ENCODE peak calls at places on chromosomes 12 and 14, in ten cellular contexts. One of them, this sample, is unnamed.

GRCh38 chr14:70177092-70177491 is 11.7 kb downstream of the SLC8A3 start:
- DNase-seq in cardiac fibroblast: no peak
- DNase-seq in MM.1S: no peak
- DNase-seq in heart left ventricle: no peak
- DNase-seq in spleen: no peak
- DNase-seq in GM06990: no peak
- DNase-seq in heart right ventricle: no peak
- DNase-seq in cardiac muscle cell: no peak
- DNase-seq in kidney: no peak
- DNase-seq in astrocyte of the cerebellum: no peak
- DNase-seq in this sample: no peak

GRCh38 chr14:61132336-61132735 is 148.8 kb downstream of the TMEM30B start:
- DNase-seq in heart right ventricle: no peak
- DNase-seq in cardiac muscle cell: no peak
- DNase-seq in heart left ventricle: no peak
- DNase-seq in cardiac fibroblast: peak; percentile 21
- DNase-seq in astrocyte of the cerebellum: no peak
- DNase-seq in MM.1S: no peak
- DNase-seq in spleen: no peak
- DNase-seq in kidney: no peak
- DNase-seq in GM06990: no peak
- DNase-seq in this sample: no peak

GRCh38 chr12:55718020-55718419 is 2.2 kb upstream of the RDH5 start:
- DNase-seq in MM.1S: no peak
- DNase-seq in GM06990: no peak
- DNase-seq in kidney: no peak
- DNase-seq in cardiac muscle cell: peak; percentile 47
- DNase-seq in spleen: peak; percentile 60
- DNase-seq in astrocyte of the cerebellum: no peak
- DNase-seq in cardiac fibroblast: peak; percentile 43
- DNase-seq in heart right ventricle: no peak
- DNase-seq in heart left ventricle: peak; percentile 21
- DNase-seq in this sample: no peak

GRCh38 chr14:66884149-66884548 is 305.1 kb upstream of the GARIN2 start:
- DNase-seq in heart right ventricle: no peak
- DNase-seq in astrocyte of the cerebellum: no peak
- DNase-seq in GM06990: no peak
- DNase-seq in kidney: no peak
- DNase-seq in spleen: no peak
- DNase-seq in heart left ventricle: no peak
- DNase-seq in cardiac fibroblast: no peak
- DNase-seq in MM.1S: no peak
- DNase-seq in cardiac muscle cell: no peak
- DNase-seq in this sample: no peak

GRCh38 chr12:58420496-58420895 is 479.1 kb downstream of the ATP23 start:
- DNase-seq in spleen: no peak
- DNase-seq in cardiac fibroblast: peak; percentile 31
- DNase-seq in heart right ventricle: no peak
- DNase-seq in GM06990: no peak
- DNase-seq in kidney: no peak
- DNase-seq in MM.1S: no peak
- DNase-seq in astrocyte of the cerebellum: peak; percentile 70
- DNase-seq in heart left ventricle: no peak
- DNase-seq in cardiac muscle cell: no peak
- DNase-seq in this sample: no peak

GRCh38 chr14:88016768-88017167 is 11.8 kb downstream of the GPR65 start:
- DNase-seq in astrocyte of the cerebellum: no peak
- DNase-seq in cardiac muscle cell: no peak
- DNase-seq in heart right ventricle: no peak
- DNase-seq in cardiac fibroblast: no peak
- DNase-seq in GM06990: no peak
- DNase-seq in MM.1S: no peak
- DNase-seq in spleen: no peak
- DNase-seq in kidney: no peak
- DNase-seq in heart left ventricle: no peak
- DNase-seq in this sample: no peak

GRCh38 chr14:55450124-55450523 is 9.7 kb upstream of the TBPL2 start:
- DNase-seq in spleen: no peak
- DNase-seq in heart right ventricle: no peak
- DNase-seq in GM06990: no peak
- DNase-seq in MM.1S: no peak
- DNase-seq in heart left ventricle: no peak
- DNase-seq in kidney: no peak
- DNase-seq in cardiac muscle cell: no peak
- DNase-seq in cardiac fibroblast: no peak
- DNase-seq in astrocyte of the cerebellum: no peak
- DNase-seq in this sample: no peak

GRCh38 chr12:106801830-106802561 is 27.5 kb downstream of the RIC8B start:
- DNase-seq in spleen: no peak
- DNase-seq in GM06990: no peak
- DNase-seq in astrocyte of the cerebellum: no peak
- DNase-seq in heart left ventricle: no peak
- DNase-seq in heart right ventricle: no peak
- DNase-seq in kidney: no peak
- DNase-seq in cardiac fibroblast: no peak
- DNase-seq in MM.1S: no peak
- DNase-seq in cardiac muscle cell: no peak
- DNase-seq in this sample: no peak

GRCh38 chr14:88168498-88169165 is 154.4 kb downstream of the KCNK10 start:
- DNase-seq in MM.1S: peak; percentile 38
- DNase-seq in heart left ventricle: no peak
- DNase-seq in astrocyte of the cerebellum: no peak
- DNase-seq in heart right ventricle: no peak
- DNase-seq in cardiac fibroblast: peak; percentile 56
- DNase-seq in cardiac muscle cell: peak; percentile 61
- DNase-seq in kidney: no peak
- DNase-seq in spleen: peak; percentile 75
- DNase-seq in GM06990: no peak
- DNase-seq in this sample: peak; percentile 67

GRCh38 chr14:20631821-20632389 is 9.6 kb downstream of the OR6S1 start:
- DNase-seq in cardiac muscle cell: peak; percentile 80
- DNase-seq in heart right ventricle: peak; percentile 65
- DNase-seq in astrocyte of the cerebellum: no peak
- DNase-seq in MM.1S: no peak
- DNase-seq in spleen: peak; percentile 80
- DNase-seq in GM06990: peak; percentile 42
- DNase-seq in cardiac fibroblast: peak; percentile 72
- DNase-seq in heart left ventricle: peak; percentile 83
- DNase-seq in kidney: peak; percentile 83
- DNase-seq in this sample: peak; percentile 47

GRCh38 chr12:50922820-50923219 is 29.5 kb upstream of the HIGD1C start:
- DNase-seq in heart right ventricle: no peak
- DNase-seq in kidney: no peak
- DNase-seq in spleen: no peak
- DNase-seq in cardiac fibroblast: peak; percentile 76
- DNase-seq in cardiac muscle cell: peak; percentile 80
- DNase-seq in astrocyte of the cerebellum: no peak
- DNase-seq in MM.1S: no peak
- DNase-seq in heart left ventricle: no peak
- DNase-seq in GM06990: no peak
- DNase-seq in this sample: no peak

GRCh38 chr12:50923361-50924130 is 28.8 kb upstream of the HIGD1C start:
- DNase-seq in kidney: no peak
- DNase-seq in spleen: no peak
- DNase-seq in heart left ventricle: no peak
- DNase-seq in MM.1S: no peak
- DNase-seq in cardiac muscle cell: no peak
- DNase-seq in heart right ventricle: no peak
- DNase-seq in cardiac fibroblast: peak; percentile 36
- DNase-seq in astrocyte of the cerebellum: no peak
- DNase-seq in GM06990: no peak
- DNase-seq in this sample: no peak

GRCh38 chr12:50925342-50925651 is 27.0 kb upstream of the HIGD1C start:
- DNase-seq in heart left ventricle: no peak
- DNase-seq in cardiac fibroblast: no peak
- DNase-seq in kidney: peak; percentile 74
- DNase-seq in cardiac muscle cell: no peak
- DNase-seq in MM.1S: no peak
- DNase-seq in GM06990: no peak
- DNase-seq in astrocyte of the cerebellum: no peak
- DNase-seq in spleen: peak; percentile 75
- DNase-seq in heart right ventricle: no peak
- DNase-seq in this sample: peak; percentile 51

GRCh38 chr12:50924439-50925341 is 27.7 kb upstream of the HIGD1C start:
- DNase-seq in kidney: peak; percentile 93
- DNase-seq in cardiac muscle cell: peak; percentile 98
- DNase-seq in cardiac fibroblast: peak; percentile 98
- DNase-seq in astrocyte of the cerebellum: peak; percentile 94
- DNase-seq in MM.1S: peak; percentile 96
- DNase-seq in heart left ventricle: peak; percentile 95
- DNase-seq in GM06990: peak; percentile 57
- DNase-seq in heart right ventricle: peak; percentile 81
- DNase-seq in spleen: peak; percentile 83
- DNase-seq in this sample: peak; percentile 94

DNA sequence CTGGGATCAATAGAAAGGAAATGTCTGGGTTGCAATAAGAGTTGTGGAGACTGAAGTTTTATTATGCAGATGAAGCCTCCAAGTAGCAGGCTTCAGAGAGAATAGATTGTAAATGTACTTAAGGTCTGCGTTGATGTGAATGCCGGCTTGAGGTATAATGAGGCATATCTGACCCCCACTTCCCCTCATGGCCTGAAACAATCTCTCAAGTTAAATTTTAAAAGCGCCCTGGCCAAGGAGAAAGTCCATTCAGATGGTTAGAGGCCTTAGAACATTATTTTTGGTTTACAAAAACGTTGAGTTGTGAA is 28.3 kb upstream of the HIGD1C start:
- DNase-seq in kidney: no peak
- DNase-seq in MM.1S: no peak
- DNase-seq in cardiac muscle cell: no peak
- DNase-seq in spleen: no peak
- DNase-seq in GM06990: no peak
- DNase-seq in heart left ventricle: no peak
- DNase-seq in heart right ventricle: no peak
- DNase-seq in cardiac fibroblast: no peak
- DNase-seq in astrocyte of the cerebellum: no peak
- DNase-seq in this sample: no peak
- H3K4me3 ChIP-seq in kidney: peak overlapping the region; percentile 93
- H3K4me3 ChIP-seq in MM.1S: peak overlapping the region; percentile 35
- H3K4me3 ChIP-seq in cardiac muscle cell: peak overlapping the region; percentile 28
- H3K4me3 ChIP-seq in spleen: no peak overlapping the region
- H3K4me3 ChIP-seq in GM06990: no peak overlapping the region
- H3K4me3 ChIP-seq in heart left ventricle: peak overlapping the region; percentile 25
- H3K4me3 ChIP-seq in heart right ventricle: peak overlapping the region; percentile 78
- H3K4me3 ChIP-seq in cardiac fibroblast: peak overlapping the region; percentile 29
- H3K4me3 ChIP-seq in astrocyte of the cerebellum: peak overlapping the region; percentile 62
- H3K4me3 ChIP-seq in this sample: peak overlapping the region; percentile 44

DNA sequence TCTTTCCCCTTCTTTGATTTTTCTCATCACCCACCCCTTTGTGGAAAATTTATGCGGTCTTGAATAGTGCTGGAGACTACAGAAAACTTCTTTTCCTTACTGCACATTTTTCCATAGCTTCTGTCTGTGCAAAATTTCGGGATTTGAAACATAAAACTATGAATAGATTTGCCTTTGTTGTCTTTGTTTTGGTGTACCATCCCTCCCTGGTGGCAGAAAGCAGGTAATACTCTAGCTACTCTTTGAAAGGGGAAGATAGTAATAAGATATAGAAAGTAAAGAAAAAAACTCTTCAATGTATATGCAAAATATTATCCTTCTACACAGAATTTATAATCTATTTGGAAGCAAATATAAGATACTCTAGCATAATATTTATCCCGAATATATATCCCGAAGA is 79.1 kb upstream of the LMO3 start:
- DNase-seq in spleen: no peak
- DNase-seq in MM.1S: no peak
- DNase-seq in heart left ventricle: no peak
- DNase-seq in GM06990: no peak
- DNase-seq in cardiac fibroblast: peak; percentile 50
- DNase-seq in cardiac muscle cell: peak; percentile 40
- DNase-seq in astrocyte of the cerebellum: no peak
- DNase-seq in kidney: no peak
- DNase-seq in heart right ventricle: no peak
- DNase-seq in this sample: no peak
- TF ChIP-seq CTCF in spleen: no peak
- TF ChIP-seq CTCF in MM.1S: peak; percentile 36
- TF ChIP-seq CTCF in heart left ventricle: no peak
- TF ChIP-seq CTCF in GM06990: peak; percentile 44
- TF ChIP-seq CTCF in cardiac fibroblast: peak; percentile 49
- TF ChIP-seq CTCF in cardiac muscle cell: peak; percentile 53
- TF ChIP-seq CTCF in astrocyte of the cerebellum: peak; percentile 36
- TF ChIP-seq CTCF in kidney: no peak
- TF ChIP-seq CTCF in heart right ventricle: no peak
- TF ChIP-seq CTCF in this sample: peak; percentile 20

DNA sequence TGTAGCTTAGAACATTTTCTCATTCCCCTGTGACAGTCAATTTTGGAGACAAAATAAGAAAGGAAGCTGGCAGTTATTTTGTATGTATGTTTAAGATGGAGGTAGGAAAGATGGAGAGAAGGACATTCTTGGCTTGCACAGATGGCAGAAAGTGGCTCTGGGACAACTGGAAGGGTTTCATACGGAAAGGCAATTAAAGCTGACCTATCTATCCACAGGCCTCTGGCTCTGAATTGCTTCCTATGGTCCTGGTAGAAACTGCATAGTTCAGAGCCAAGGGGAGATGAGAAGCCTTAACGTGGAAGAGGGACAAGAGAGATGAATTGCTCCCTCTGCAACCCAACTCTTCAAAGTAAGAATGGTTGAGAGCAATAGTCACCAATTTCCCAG is 8.0 kb upstream of the NPFF start:
- DNase-seq in cardiac fibroblast: no peak
- DNase-seq in kidney: no peak
- DNase-seq in cardiac muscle cell: no peak
- DNase-seq in spleen: no peak
- DNase-seq in MM.1S: no peak
- DNase-seq in astrocyte of the cerebellum: no peak
- DNase-seq in GM06990: no peak
- DNase-seq in heart right ventricle: no peak
- DNase-seq in heart left ventricle: no peak
- DNase-seq in this sample: no peak
- H3K4me3 ChIP-seq in cardiac fibroblast: no peak overlapping the region
- H3K4me3 ChIP-seq in kidney: no peak overlapping the region
- H3K4me3 ChIP-seq in cardiac muscle cell: no peak overlapping the region
- H3K4me3 ChIP-seq in spleen: no peak overlapping the region
- H3K4me3 ChIP-seq in MM.1S: no peak overlapping the region
- H3K4me3 ChIP-seq in astrocyte of the cerebellum: no peak overlapping the region
- H3K4me3 ChIP-seq in GM06990: no peak overlapping the region
- H3K4me3 ChIP-seq in heart right ventricle: no peak overlapping the region
- H3K4me3 ChIP-seq in heart left ventricle: no peak overlapping the region
- H3K4me3 ChIP-seq in this sample: no peak overlapping the region

DNA sequence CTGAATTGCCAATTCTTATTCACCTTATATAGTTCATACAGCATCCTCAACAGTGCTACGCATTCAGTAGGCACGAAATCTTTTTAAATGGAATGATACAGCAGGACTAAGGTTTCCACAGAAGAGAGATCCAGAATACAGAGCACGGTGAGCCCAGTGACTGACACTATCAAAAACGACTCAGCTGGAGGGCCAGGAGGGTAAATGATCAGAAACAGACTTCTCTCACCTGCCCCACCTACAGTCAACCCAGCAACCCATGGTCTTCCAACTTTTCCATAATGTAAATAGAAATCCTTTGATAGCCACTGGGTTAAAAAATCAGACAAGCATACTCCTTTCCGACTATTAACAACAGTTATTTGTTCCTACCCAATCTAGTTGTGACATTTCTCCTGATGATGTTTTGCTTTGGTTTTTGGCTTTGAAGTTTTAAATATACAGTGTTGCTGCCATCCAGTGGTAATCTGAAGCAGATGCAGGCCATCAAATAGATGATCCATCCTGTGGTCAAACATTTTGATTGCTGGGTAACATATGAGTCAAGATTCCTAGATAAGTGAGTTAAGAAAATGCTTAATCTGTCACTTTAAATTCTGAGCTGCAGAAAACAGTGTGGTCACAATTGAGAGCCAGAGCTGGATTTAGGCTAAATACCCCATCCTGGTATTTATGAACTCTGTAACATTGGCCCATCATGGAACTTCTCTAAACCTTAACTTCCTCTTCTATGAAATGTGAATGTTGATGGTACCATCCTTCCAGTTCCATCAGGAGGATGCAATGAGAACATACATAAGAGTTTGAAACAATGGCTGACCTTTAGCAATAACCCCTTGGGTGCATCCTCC is 42.0 kb downstream of the GPHB5 start:
- DNase-seq in cardiac muscle cell: peak; percentile 72
- DNase-seq in kidney: no peak
- DNase-seq in astrocyte of the cerebellum: peak; percentile 45
- DNase-seq in heart right ventricle: no peak
- DNase-seq in cardiac fibroblast: peak; percentile 73
- DNase-seq in MM.1S: no peak
- DNase-seq in heart left ventricle: no peak
- DNase-seq in spleen: no peak
- DNase-seq in GM06990: no peak
- DNase-seq in this sample: peak; percentile 49
- TF ChIP-seq CTCF in cardiac muscle cell: peak; percentile 77
- TF ChIP-seq CTCF in kidney: peak; percentile 74
- TF ChIP-seq CTCF in astrocyte of the cerebellum: peak; percentile 77
- TF ChIP-seq CTCF in heart right ventricle: peak; percentile 81
- TF ChIP-seq CTCF in cardiac fibroblast: peak; percentile 77
- TF ChIP-seq CTCF in MM.1S: peak; percentile 60
- TF ChIP-seq CTCF in heart left ventricle: peak; percentile 72
- TF ChIP-seq CTCF in spleen: peak; percentile 78
- TF ChIP-seq CTCF in GM06990: peak; percentile 61
- TF ChIP-seq CTCF in this sample: peak; percentile 60